ENCODE peak calls at places on chromosome X, in eight cellular contexts. C is IMR-90, R is tibial artery, B is SK-N-MC, P is lung, J is uterus, O is K562, M is hepatocyte. X is an unnamed sample.
A peak's percentile ranks its signal among the peaks of the same experiment; 100 is the strongest.

GRCh38 chrX:128057421-128057820 is 5.2 kb upstream of the ACTRT1 start:
- DNase-seq in C (no peak), R (no peak), B (no peak), P (no peak), J (no peak), O (no peak), M (no peak), X (no peak)

GRCh38 chrX:53317365-53318069 is 36.1 kb upstream of the IQSEC2 start:
- DNase-seq in C (peak; percentile 43), R (peak; percentile 41), B (no peak), P (peak; percentile 59), J (peak; percentile 61), O (peak; percentile 74), M (peak; percentile 73), X (peak; percentile 58)

GRCh38 chrX:24294619-24295018 is 19.2 kb downstream of the SUPT20HL2 start:
- DNase-seq in C (no peak), R (peak; percentile 21), B (no peak), P (no peak), J (no peak), O (peak; percentile 35), M (peak; percentile 34), X (no peak)

GRCh38 chrX:118727686-118728339 is 407 bp downstream of the IL13RA1 start:
- DNase-seq in C (peak; percentile 10), R (peak; percentile 33), B (no peak), P (peak; percentile 35), J (peak; percentile 25), O (peak; percentile 20), M (peak; percentile 64), X (no peak)

GRCh38 chrX:105651052-105651451 is 171.3 kb upstream of the NRK start:
- DNase-seq in C (no peak), R (no peak), B (no peak), P (no peak), J (no peak), O (no peak), M (no peak), X (no peak)

GRCh38 chrX:39874202-39874816 is 223.4 kb downstream of the BCOR start:
- DNase-seq in C (peak; percentile 26), R (no peak), B (no peak), P (no peak), J (no peak), O (no peak), M (no peak), X (no peak)

GRCh38 chrX:111086521-111087127 is 9.4 kb upstream of the PAK3 start:
- DNase-seq in C (no peak), R (no peak), B (no peak), P (no peak), J (no peak), O (no peak), M (no peak), X (no peak)

GRCh38 chrX:86806786-86807185 is 658.5 kb downstream of the DACH2 start:
- DNase-seq in C (peak; percentile 3), R (no peak), B (no peak), P (no peak), J (no peak), O (peak; percentile 0), M (peak; percentile 21), X (no peak)

GRCh38 chrX:16186380-16187007 is 19.2 kb downstream of the MAGEB17 start:
- DNase-seq in C (no peak), R (no peak), B (no peak), P (no peak), J (no peak), O (no peak), M (no peak), X (no peak)

GRCh38 chrX:80879143-80879542 is 69.5 kb upstream of the BRWD3 start:
- DNase-seq in C (no peak), R (no peak), B (no peak), P (no peak), J (no peak), O (no peak), M (peak; percentile 25), X (no peak)

GRCh38 chrX:68840256-68840655 is 11.4 kb downstream of the EFNB1 start:
- DNase-seq in C (no peak), R (no peak), B (no peak), P (no peak), J (no peak), O (no peak), M (no peak), X (no peak)

GRCh38 chrX:20514358-20514757 is 247.6 kb upstream of the RPS6KA3 start:
- DNase-seq in C (peak; percentile 83), R (no peak), B (no peak), P (no peak), J (no peak), O (peak; percentile 16), M (no peak), X (no peak)

GRCh38 chrX:129622757-129623301 is 31.9 kb downstream of the APLN start:
- DNase-seq in C (peak; percentile 57), R (no peak), B (peak; percentile 77), P (no peak), J (no peak), O (no peak), M (peak; percentile 17), X (no peak)

GRCh38 chrX:63585936-63586335 is 199.1 kb downstream of the ARHGEF9 start:
- DNase-seq in C (no peak), R (no peak), B (no peak), P (no peak), J (no peak), O (no peak), M (no peak), X (no peak)

GRCh38 chrX:39532761-39533160 is 565.0 kb downstream of the BCOR start:
- DNase-seq in C (no peak), R (no peak), B (no peak), P (no peak), J (no peak), O (no peak), M (no peak), X (no peak)

GRCh38 chrX:133985164-133986007 is at the start of gene GPC3:
- DNase-seq in C (peak; percentile 0), R (no peak), B (no peak), P (no peak), J (peak; percentile 32), O (peak; percentile 24), M (peak; percentile 71), X (no peak)

DNA sequence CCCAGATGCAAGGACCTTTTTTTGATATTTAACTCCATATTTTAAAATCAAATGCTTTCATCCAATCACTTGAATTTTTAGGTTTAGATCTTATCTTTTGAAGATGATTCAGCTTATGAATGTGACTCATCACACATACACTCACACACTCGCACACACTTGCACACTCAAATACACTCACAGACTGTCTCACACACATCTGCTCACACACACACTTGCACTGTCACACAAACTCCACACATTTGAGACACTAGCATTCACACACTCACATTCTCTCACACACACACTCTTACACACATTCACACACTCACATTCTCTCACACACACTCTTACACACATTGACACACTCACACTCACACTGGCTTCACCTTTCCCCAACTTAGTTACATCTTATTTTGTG is 37.8 kb downstream of the MAGEA1 start:
- DNase-seq in C (no peak), R (no peak), B (no peak), P (no peak), J (no peak), O (no peak), M (no peak), X (no peak)
- H3K27ac ChIP-seq in C (no peak overlapping the region), R (no peak overlapping the region), B (no peak overlapping the region), P (no peak overlapping the region), J (no peak overlapping the region), O (no peak overlapping the region), M (no peak overlapping the region), X (no peak overlapping the region)

DNA sequence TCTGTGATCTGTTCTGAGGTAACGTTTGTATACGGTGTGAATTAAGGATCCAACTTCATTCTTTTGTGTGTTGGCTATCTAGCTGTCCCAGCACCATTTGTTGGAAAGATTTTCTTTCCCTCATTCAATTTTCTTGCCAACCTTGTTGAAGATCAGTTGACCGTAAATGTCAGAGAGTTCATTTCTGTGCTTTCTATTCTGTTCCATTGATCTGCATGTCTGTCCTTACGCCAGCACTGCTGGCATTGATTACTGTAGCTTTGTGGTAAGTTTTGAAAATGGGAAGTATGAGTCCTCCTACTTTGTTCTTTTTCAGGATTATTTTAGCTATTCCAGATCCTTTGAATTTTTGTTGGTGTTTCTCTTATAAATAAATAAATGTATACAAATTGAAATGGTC is 60.8 kb downstream of the MTMR1 start:
- DNase-seq in C (no peak), R (no peak), B (no peak), P (no peak), J (no peak), O (no peak), M (no peak), X (no peak)
- H3K36me3 ChIP-seq in C (peaks cover 13% of the 10 kb centered on the region), R (no peaks in the 10 kb centered on the region), B (no peaks in the 10 kb centered on the region), P (peaks cover 11% of the 10 kb centered on the region), J (no peaks in the 10 kb centered on the region), O (peaks cover 25% of the 10 kb centered on the region), M (no peaks in the 10 kb centered on the region), X (no peaks in the 10 kb centered on the region)

DNA sequence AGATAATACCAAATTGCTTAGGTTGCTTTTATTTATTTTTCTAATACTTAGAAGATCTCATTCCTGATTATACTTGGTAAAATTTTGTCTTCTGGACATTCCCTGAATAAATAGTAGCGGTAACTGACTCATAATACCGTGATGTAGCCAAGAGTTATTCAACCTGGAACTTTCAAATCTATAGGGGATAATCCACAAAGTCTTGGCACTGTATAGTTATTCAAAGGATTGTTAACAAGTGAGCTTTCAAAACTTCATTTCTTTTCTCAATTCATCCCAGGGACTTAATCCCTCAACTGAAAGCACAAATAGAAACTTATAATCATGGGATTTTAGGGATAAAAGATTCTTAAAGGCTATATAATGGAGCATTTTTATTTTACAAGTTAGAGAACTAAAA is 1383.3 kb downstream of the FAM133A start:
- DNase-seq in C (peak; percentile 4), R (no peak), B (no peak), P (no peak), J (no peak), O (no peak), M (no peak), X (no peak)
- H3K4me3 ChIP-seq in C (no peak overlapping the region), R (no peak overlapping the region), B (no peak overlapping the region), P (no peak overlapping the region), J (no peak overlapping the region), O (no peak overlapping the region), M (no peak overlapping the region), X (no peak overlapping the region)

GRCh38 chrX:136148391-136148790 is 1.1 kb downstream of the FHL1 start:
- DNase-seq in C (no peak), R (no peak), B (no peak), P (no peak), J (no peak), O (no peak), M (no peak), X (no peak)

GRCh38 chrX:136143714-136144113 is 3.6 kb upstream of the FHL1 start:
- DNase-seq in C (no peak), R (no peak), B (no peak), P (no peak), J (no peak), O (no peak), M (no peak), X (no peak)

GRCh38 chrX:136147966-136148365 is 633 bp downstream of the FHL1 start:
- DNase-seq in C (no peak), R (no peak), B (no peak), P (no peak), J (peak; percentile 55), O (no peak), M (no peak), X (no peak)

GRCh38 chrX:136147320-136147901 is at the start of gene FHL1:
- DNase-seq in C (peak; percentile 12), R (peak; percentile 59), B (no peak), P (no peak), J (peak; percentile 79), O (peak; percentile 63), M (peak; percentile 40), X (peak; percentile 35)

GRCh38 chrX:136146614-136147319 is 566 bp upstream of the FHL1 start:
- DNase-seq in C (no peak), R (peak; percentile 35), B (no peak), P (no peak), J (no peak), O (no peak), M (peak; percentile 19), X (no peak)
- H3K27ac ChIP-seq in C (peak overlapping the region; percentile 53), R (peak overlapping the region; percentile 98), B (no peak overlapping the region), P (peak overlapping the region; percentile 93), J (peak overlapping the region; percentile 99), O (no peak overlapping the region), M (no peak overlapping the region), X (no peak overlapping the region)

X was measured in CD8-positive, alpha-beta memory T cell.